ENCODE peak calls at places on chromosomes 3 and 15, in eight cellular contexts. H, W, K, P, B, F, Q and C are unnamed samples.

GRCh38 chr15:48939686-48940085 is 24.0 kb downstream of the SHC4 start:
- DNase-seq in F (peak; percentile 38), W (no peak), Q (no peak), H (no peak), K (no peak), P (no peak), B (peak; percentile 90), C (no peak)

GRCh38 chr3:72974956-72975355 is 21.7 kb upstream of the PPP4R2 start:
- DNase-seq in P (no peak), W (no peak), F (no peak), H (no peak), B (no peak), K (no peak), Q (no peak), C (no peak)

GRCh38 chr3:187130346-187131066 is 8.8 kb downstream of the RPL39L start:
- DNase-seq in H (no peak), Q (peak; percentile 4), W (no peak), K (no peak), P (peak; percentile 29), B (peak; percentile 56), F (no peak), C (peak; percentile 40)

GRCh38 chr3:101903426-101903825 is 54.1 kb downstream of the NFKBIZ start:
- DNase-seq in K (no peak), P (no peak), W (no peak), Q (no peak), B (no peak), F (no peak), H (no peak), C (no peak)

GRCh38 chr15:66740802-66741201 is 38.8 kb downstream of the SMAD6 start:
- DNase-seq in P (no peak), H (no peak), W (peak; percentile 91), F (peak; percentile 31), Q (no peak), K (no peak), B (no peak), C (no peak)

GRCh38 chr3:81778678-81779182 is 17.3 kb upstream of the GBE1 start:
- DNase-seq in H (no peak), W (no peak), F (no peak), B (no peak), Q (no peak), K (no peak), P (no peak), C (peak; percentile 11)

GRCh38 chr15:73752817-73753214 is 335 bp downstream of the INSYN1 start:
- DNase-seq in F (no peak), K (no peak), P (no peak), Q (no peak), B (no peak), H (peak; percentile 65), W (no peak), C (no peak)

GRCh38 chr3:142310439-142310838 is 85.1 kb upstream of the GK5 start:
- DNase-seq in P (no peak), W (no peak), Q (no peak), H (no peak), K (no peak), F (no peak), B (no peak), C (no peak)

GRCh38 chr3:112121577-112122547 is 11.2 kb downstream of the GCSAM start:
- DNase-seq in P (no peak), W (no peak), H (no peak), K (no peak), Q (no peak), B (no peak), F (no peak), C (no peak)